ENCODE peak calls at places on chromosomes 5 and 9, in eight cellular contexts. One of them, this sample, is unnamed.

GRCh38 chr5:119275146-119275872 is 80.5 kb upstream of the TNFAIP8 start:
- DNase-seq in GM23338: no peak
- DNase-seq in stomach: no peak
- DNase-seq in mammary epithelial cell: peak; percentile 80
- DNase-seq in tibial artery: no peak
- DNase-seq in tibial nerve: no peak
- DNase-seq in IMR-90: peak; percentile 61
- DNase-seq in CD8-positive, alpha-beta T cell: no peak
- DNase-seq in this sample: no peak

GRCh38 chr5:146229222-146229621 is 25.8 kb downstream of the RBM27 start:
- DNase-seq in tibial nerve: no peak
- DNase-seq in GM23338: no peak
- DNase-seq in CD8-positive, alpha-beta T cell: no peak
- DNase-seq in mammary epithelial cell: no peak
- DNase-seq in IMR-90: no peak
- DNase-seq in tibial artery: no peak
- DNase-seq in stomach: no peak
- DNase-seq in this sample: no peak

GRCh38 chr5:94649874-94650273 is 31.4 kb downstream of the SLF1 start:
- DNase-seq in IMR-90: no peak
- DNase-seq in stomach: no peak
- DNase-seq in mammary epithelial cell: no peak
- DNase-seq in CD8-positive, alpha-beta T cell: no peak
- DNase-seq in tibial artery: no peak
- DNase-seq in tibial nerve: no peak
- DNase-seq in GM23338: no peak
- DNase-seq in this sample: no peak

GRCh38 chr5:54610197-54610898 is 92.8 kb downstream of the SNX18 start:
- DNase-seq in mammary epithelial cell: peak; percentile 21
- DNase-seq in stomach: no peak
- DNase-seq in IMR-90: no peak
- DNase-seq in GM23338: no peak
- DNase-seq in tibial artery: no peak
- DNase-seq in tibial nerve: no peak
- DNase-seq in CD8-positive, alpha-beta T cell: peak; percentile 8
- DNase-seq in this sample: no peak

GRCh38 chr9:112176410-112177010 is 1.4 kb upstream of the SUSD1 start:
- DNase-seq in CD8-positive, alpha-beta T cell: peak; percentile 33
- DNase-seq in tibial nerve: no peak
- DNase-seq in IMR-90: no peak
- DNase-seq in GM23338: no peak
- DNase-seq in mammary epithelial cell: no peak
- DNase-seq in stomach: no peak
- DNase-seq in tibial artery: no peak
- DNase-seq in this sample: no peak

GRCh38 chr5:36054646-36055045 is 12.0 kb downstream of the UGT3A2 start:
- DNase-seq in stomach: no peak
- DNase-seq in tibial artery: no peak
- DNase-seq in tibial nerve: no peak
- DNase-seq in IMR-90: no peak
- DNase-seq in CD8-positive, alpha-beta T cell: no peak
- DNase-seq in GM23338: no peak
- DNase-seq in mammary epithelial cell: no peak
- DNase-seq in this sample: no peak

GRCh38 chr9:70874451-70874850 is 247.0 kb downstream of the TRPM3 start:
- DNase-seq in stomach: no peak
- DNase-seq in tibial nerve: no peak
- DNase-seq in GM23338: no peak
- DNase-seq in CD8-positive, alpha-beta T cell: no peak
- DNase-seq in mammary epithelial cell: no peak
- DNase-seq in IMR-90: no peak
- DNase-seq in tibial artery: no peak
- DNase-seq in this sample: no peak

GRCh38 chr5:88666761-88667186 is 216.2 kb downstream of the MEF2C start:
- DNase-seq in CD8-positive, alpha-beta T cell: no peak
- DNase-seq in tibial artery: no peak
- DNase-seq in stomach: no peak
- DNase-seq in tibial nerve: no peak
- DNase-seq in IMR-90: peak; percentile 15
- DNase-seq in mammary epithelial cell: no peak
- DNase-seq in GM23338: peak; percentile 76
- DNase-seq in this sample: no peak

GRCh38 chr9:128702445-128702948 is at the start of gene PKN3:
- DNase-seq in CD8-positive, alpha-beta T cell: peak; percentile 91
- DNase-seq in IMR-90: peak; percentile 66
- DNase-seq in mammary epithelial cell: peak; percentile 71
- DNase-seq in stomach: peak; percentile 90
- DNase-seq in tibial nerve: peak; percentile 80
- DNase-seq in tibial artery: peak; percentile 80
- DNase-seq in GM23338: peak; percentile 96
- DNase-seq in this sample: peak; percentile 92

GRCh38 chr5:149826574-149826973 is 96.5 kb downstream of the PPARGC1B start:
- DNase-seq in CD8-positive, alpha-beta T cell: no peak
- DNase-seq in stomach: no peak
- DNase-seq in IMR-90: peak; percentile 59
- DNase-seq in tibial artery: no peak
- DNase-seq in mammary epithelial cell: no peak
- DNase-seq in tibial nerve: no peak
- DNase-seq in GM23338: no peak
- DNase-seq in this sample: no peak

GRCh38 chr9:38200431-38200830 is 131.4 kb upstream of the SHB start:
- DNase-seq in stomach: no peak
- DNase-seq in GM23338: no peak
- DNase-seq in tibial artery: no peak
- DNase-seq in CD8-positive, alpha-beta T cell: no peak
- DNase-seq in IMR-90: no peak
- DNase-seq in tibial nerve: no peak
- DNase-seq in mammary epithelial cell: no peak
- DNase-seq in this sample: no peak

GRCh38 chr5:173627860-173628392 is 11.5 kb upstream of the BOD1 start:
- DNase-seq in mammary epithelial cell: no peak
- DNase-seq in tibial nerve: no peak
- DNase-seq in GM23338: peak; percentile 76
- DNase-seq in CD8-positive, alpha-beta T cell: no peak
- DNase-seq in stomach: no peak
- DNase-seq in tibial artery: no peak
- DNase-seq in IMR-90: no peak
- DNase-seq in this sample: no peak

GRCh38 chr5:171123417-171123816 is 185.6 kb upstream of the TLX3 start:
- DNase-seq in mammary epithelial cell: no peak
- DNase-seq in tibial artery: no peak
- DNase-seq in tibial nerve: no peak
- DNase-seq in GM23338: no peak
- DNase-seq in IMR-90: no peak
- DNase-seq in stomach: no peak
- DNase-seq in CD8-positive, alpha-beta T cell: no peak
- DNase-seq in this sample: no peak

GRCh38 chr5:85108471-85108870 is 723.8 kb upstream of the EDIL3 start:
- DNase-seq in IMR-90: no peak
- DNase-seq in tibial nerve: no peak
- DNase-seq in mammary epithelial cell: no peak
- DNase-seq in tibial artery: no peak
- DNase-seq in CD8-positive, alpha-beta T cell: no peak
- DNase-seq in stomach: no peak
- DNase-seq in GM23338: peak; percentile 43
- DNase-seq in this sample: no peak
- TF ChIP-seq CTCF in IMR-90: no peak
- TF ChIP-seq CTCF in tibial nerve: no peak
- TF ChIP-seq CTCF in mammary epithelial cell: peak; percentile 20
- TF ChIP-seq CTCF in tibial artery: no peak
- TF ChIP-seq CTCF in CD8-positive, alpha-beta T cell: no peak
- TF ChIP-seq CTCF in stomach: no peak
- TF ChIP-seq CTCF in GM23338: no peak
- TF ChIP-seq CTCF in this sample: no peak

DNA sequence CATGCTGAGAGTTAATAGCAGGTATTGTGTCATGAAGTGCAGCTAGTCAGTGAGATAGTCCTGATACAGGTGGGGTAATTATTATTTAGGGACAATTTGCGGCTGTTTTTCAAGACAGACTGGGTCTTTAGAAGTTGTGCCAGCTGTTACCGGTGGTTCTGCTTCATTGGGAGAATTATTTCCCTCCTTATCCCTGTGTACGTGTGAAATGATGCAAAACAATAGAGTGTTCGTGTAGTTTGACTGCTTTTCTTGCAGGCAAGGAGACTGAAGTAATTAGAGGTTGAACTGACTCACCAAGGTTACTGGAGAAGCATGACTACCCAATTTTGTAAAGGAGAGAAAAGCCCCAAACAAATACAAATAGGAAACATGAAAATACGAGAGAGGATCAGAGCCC is 101.7 kb downstream of the ARRDC3 start:
- DNase-seq in IMR-90: peak; percentile 85
- DNase-seq in CD8-positive, alpha-beta T cell: no peak
- DNase-seq in mammary epithelial cell: peak; percentile 77
- DNase-seq in stomach: no peak
- DNase-seq in GM23338: no peak
- DNase-seq in tibial artery: no peak
- DNase-seq in tibial nerve: no peak
- DNase-seq in this sample: no peak
- H3K27ac ChIP-seq in IMR-90: peak overlapping the region; percentile 98
- H3K27ac ChIP-seq in CD8-positive, alpha-beta T cell: no peak overlapping the region
- H3K27ac ChIP-seq in mammary epithelial cell: peak overlapping the region; percentile 98
- H3K27ac ChIP-seq in stomach: peak overlapping the region; percentile 91
- H3K27ac ChIP-seq in GM23338: no peak overlapping the region
- H3K27ac ChIP-seq in tibial artery: peak overlapping the region; percentile 94
- H3K27ac ChIP-seq in tibial nerve: no peak overlapping the region
- H3K27ac ChIP-seq in this sample: peak overlapping the region; percentile 76

DNA sequence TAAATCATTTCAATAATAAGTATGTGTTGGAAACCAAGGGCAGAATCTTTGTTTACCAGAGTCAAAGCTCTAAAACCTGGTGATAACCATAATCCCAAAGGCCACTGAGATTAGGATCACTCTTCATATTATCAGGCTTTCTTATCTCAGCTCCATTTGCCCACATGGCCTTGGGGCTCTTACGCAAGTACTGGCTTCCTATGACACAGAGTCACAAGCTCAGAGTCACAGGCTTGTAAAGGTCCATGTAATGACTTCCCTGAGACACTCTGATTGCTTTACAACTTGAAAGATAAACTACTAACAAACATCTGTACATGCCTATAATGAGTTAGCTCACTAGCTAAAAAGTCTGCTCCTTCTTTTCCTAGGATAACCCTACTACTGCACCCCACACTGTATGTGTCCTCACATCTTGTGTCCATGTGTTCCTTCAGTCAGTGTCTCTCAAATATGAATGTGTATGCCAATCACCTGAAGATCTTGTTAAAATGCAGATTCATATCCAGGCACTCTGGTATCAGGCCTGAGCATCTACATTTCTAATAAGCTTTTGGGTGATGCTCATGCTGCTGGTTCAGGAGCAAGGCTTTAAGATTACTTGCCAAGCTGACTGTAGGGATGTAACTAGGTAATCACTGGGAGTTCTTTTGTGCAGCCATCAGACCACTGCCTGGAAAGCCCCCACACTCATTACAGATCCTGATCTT is 28.4 kb downstream of the SEMA6A start:
- DNase-seq in GM23338: no peak
- DNase-seq in IMR-90: no peak
- DNase-seq in mammary epithelial cell: peak; percentile 2
- DNase-seq in stomach: no peak
- DNase-seq in tibial nerve: no peak
- DNase-seq in tibial artery: no peak
- DNase-seq in CD8-positive, alpha-beta T cell: no peak
- DNase-seq in this sample: no peak
- H3K4me3 ChIP-seq in GM23338: no peak overlapping the region
- H3K4me3 ChIP-seq in IMR-90: no peak overlapping the region
- H3K4me3 ChIP-seq in mammary epithelial cell: no peak overlapping the region
- H3K4me3 ChIP-seq in stomach: no peak overlapping the region
- H3K4me3 ChIP-seq in tibial nerve: no peak overlapping the region
- H3K4me3 ChIP-seq in tibial artery: no peak overlapping the region
- H3K4me3 ChIP-seq in CD8-positive, alpha-beta T cell: no peak overlapping the region
- H3K4me3 ChIP-seq in this sample: no peak overlapping the region

GRCh38 chr9:2373648-2374047 is 247.9 kb upstream of the VLDLR start:
- DNase-seq in tibial nerve: no peak
- DNase-seq in tibial artery: no peak
- DNase-seq in CD8-positive, alpha-beta T cell: no peak
- DNase-seq in mammary epithelial cell: no peak
- DNase-seq in stomach: no peak
- DNase-seq in IMR-90: no peak
- DNase-seq in GM23338: no peak
- DNase-seq in this sample: no peak

GRCh38 chr9:2362170-2362569 is 259.4 kb upstream of the VLDLR start:
- DNase-seq in mammary epithelial cell: peak; percentile 95
- DNase-seq in tibial artery: no peak
- DNase-seq in tibial nerve: no peak
- DNase-seq in stomach: no peak
- DNase-seq in IMR-90: no peak
- DNase-seq in GM23338: no peak
- DNase-seq in CD8-positive, alpha-beta T cell: no peak
- DNase-seq in this sample: no peak

GRCh38 chr9:2363138-2363745 is 258.3 kb upstream of the VLDLR start:
- DNase-seq in GM23338: no peak
- DNase-seq in mammary epithelial cell: no peak
- DNase-seq in IMR-90: no peak
- DNase-seq in tibial nerve: no peak
- DNase-seq in tibial artery: no peak
- DNase-seq in CD8-positive, alpha-beta T cell: no peak
- DNase-seq in stomach: no peak
- DNase-seq in this sample: no peak

DNA sequence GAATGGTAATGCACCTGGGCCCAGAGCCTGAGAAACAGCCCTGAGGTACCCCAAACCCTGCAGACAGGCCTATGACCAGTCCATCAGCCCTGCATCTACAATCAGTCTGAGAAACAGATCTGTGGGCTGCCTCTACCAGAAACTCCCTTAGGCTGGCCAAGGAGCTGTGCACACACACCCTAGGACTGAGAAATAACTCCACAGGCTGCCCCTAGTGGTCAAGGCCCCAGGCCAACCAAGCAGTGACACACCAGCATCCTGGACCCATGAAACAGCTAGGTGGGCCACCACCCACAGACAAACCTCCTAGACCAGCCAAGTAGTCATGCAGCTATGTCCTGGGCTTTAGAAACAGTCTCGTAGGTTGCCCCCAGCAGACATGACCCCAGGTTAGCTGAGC is 253.6 kb upstream of the VLDLR start:
- DNase-seq in CD8-positive, alpha-beta T cell: no peak
- DNase-seq in GM23338: no peak
- DNase-seq in IMR-90: no peak
- DNase-seq in stomach: no peak
- DNase-seq in mammary epithelial cell: no peak
- DNase-seq in tibial artery: no peak
- DNase-seq in tibial nerve: no peak
- DNase-seq in this sample: no peak
- TF ChIP-seq CTCF in CD8-positive, alpha-beta T cell: no peak
- TF ChIP-seq CTCF in GM23338: peak; percentile 44
- TF ChIP-seq CTCF in IMR-90: no peak
- TF ChIP-seq CTCF in stomach: no peak
- TF ChIP-seq CTCF in mammary epithelial cell: no peak
- TF ChIP-seq CTCF in tibial artery: no peak
- TF ChIP-seq CTCF in tibial nerve: no peak
- TF ChIP-seq CTCF in this sample: no peak

This sample was measured in coronary artery.